ENCODE peak calls at places on chromosome 1, in eight cellular contexts. A is OCI-LY7; I is activated CD8-positive, alpha-beta T cell treated with anti-CD3 and anti-CD28 coated beads for 36 hours; G is spleen; Z is Panc1; C is GM06990; T is choroid plexus epithelial cell; P is heart right ventricle. J is an unnamed sample.

GRCh38 chr1:236281286-236282158 is at the start of gene ERO1B:
- DNase-seq in C (peak), Z (peak), A (peak), I (peak), P (peak), G (peak), T (peak), J (peak)

GRCh38 chr1:156502749-156503671 is 2.4 kb upstream of the MEF2D start:
- DNase-seq in Z (peak), T (peak), A (peak), I (no peak), G (peak), C (no peak), P (peak), J (no peak)

GRCh38 chr1:233427907-233428306 is 100.4 kb downstream of the MAP3K21 start:
- DNase-seq in T (no peak), I (no peak), Z (no peak), G (no peak), A (no peak), C (no peak), P (no peak), J (no peak)

GRCh38 chr1:204232530-204232929 is 18.7 kb upstream of the GOLT1A start:
- DNase-seq in I (no peak), P (no peak), Z (no peak), T (no peak), C (no peak), A (no peak), G (no peak), J (no peak)

GRCh38 chr1:166307261-166308188 is 140.7 kb upstream of the FAM78B start:
- DNase-seq in A (no peak), T (no peak), I (no peak), G (no peak), Z (no peak), C (no peak), P (peak), J (no peak)

GRCh38 chr1:74237035-74237434 is 1.8 kb downstream of the TNNI3K start:
- DNase-seq in I (no peak), A (no peak), T (no peak), Z (no peak), C (no peak), G (no peak), P (no peak), J (no peak)

GRCh38 chr1:9421533-9421873 is 117.8 kb upstream of the SLC25A33 start:
- DNase-seq in A (no peak), I (no peak), G (no peak), C (no peak), Z (no peak), T (no peak), P (no peak), J (no peak)

GRCh38 chr1:116474921-116475849 is 95.6 kb downstream of the CD58 start:
- DNase-seq in I (no peak), A (no peak), G (no peak), T (no peak), P (peak), Z (no peak), C (no peak), J (no peak)

GRCh38 chr1:219812491-219813221 is 115.7 kb downstream of the SLC30A10 start:
- DNase-seq in G (no peak), A (peak), P (peak), Z (peak), C (no peak), T (peak), I (peak), J (peak)

GRCh38 chr1:34865573-34865972 is 6.0 kb upstream of the SMIM12 start:
- DNase-seq in A (no peak), I (no peak), T (no peak), C (no peak), Z (no peak), G (no peak), P (no peak), J (peak)

GRCh38 chr1:27496604-27497155 is 6.7 kb upstream of the WASF2 start:
- DNase-seq in C (no peak), I (no peak), T (peak), A (no peak), P (peak), Z (no peak), G (no peak), J (no peak)
- TF ChIP-seq CTCF in C (no peak), I (no peak), T (peak), A (no peak), P (peak), Z (no peak), G (no peak), J (no peak)

GRCh38 chr1:26540346-26540745 is 10.8 kb downstream of the RPS6KA1 start:
- DNase-seq in G (no peak), Z (no peak), T (no peak), A (peak), P (no peak), C (no peak), I (peak), J (no peak)

GRCh38 chr1:26536521-26536920 is 7.0 kb downstream of the RPS6KA1 start:
- DNase-seq in P (no peak), Z (no peak), I (no peak), C (no peak), G (no peak), A (no peak), T (no peak), J (no peak)

GRCh38 chr1:26537951-26538352 is 8.4 kb downstream of the RPS6KA1 start:
- DNase-seq in C (no peak), A (peak), I (peak), T (peak), G (peak), Z (no peak), P (no peak), J (peak)

GRCh38 chr1:26539722-26540121 is 10.2 kb downstream of the RPS6KA1 start:
- DNase-seq in I (no peak), A (no peak), Z (no peak), P (no peak), T (peak), C (no peak), G (no peak), J (no peak)

GRCh38 chr1:26538480-26539412 is 9.2 kb downstream of the RPS6KA1 start:
- DNase-seq in I (peak), P (peak), A (peak), T (peak), Z (peak), C (no peak), G (no peak), J (peak)
- TF ChIP-seq CTCF in I (peak), P (peak), A (peak), T (peak), Z (peak), C (peak), G (peak), J (peak)

DNA sequence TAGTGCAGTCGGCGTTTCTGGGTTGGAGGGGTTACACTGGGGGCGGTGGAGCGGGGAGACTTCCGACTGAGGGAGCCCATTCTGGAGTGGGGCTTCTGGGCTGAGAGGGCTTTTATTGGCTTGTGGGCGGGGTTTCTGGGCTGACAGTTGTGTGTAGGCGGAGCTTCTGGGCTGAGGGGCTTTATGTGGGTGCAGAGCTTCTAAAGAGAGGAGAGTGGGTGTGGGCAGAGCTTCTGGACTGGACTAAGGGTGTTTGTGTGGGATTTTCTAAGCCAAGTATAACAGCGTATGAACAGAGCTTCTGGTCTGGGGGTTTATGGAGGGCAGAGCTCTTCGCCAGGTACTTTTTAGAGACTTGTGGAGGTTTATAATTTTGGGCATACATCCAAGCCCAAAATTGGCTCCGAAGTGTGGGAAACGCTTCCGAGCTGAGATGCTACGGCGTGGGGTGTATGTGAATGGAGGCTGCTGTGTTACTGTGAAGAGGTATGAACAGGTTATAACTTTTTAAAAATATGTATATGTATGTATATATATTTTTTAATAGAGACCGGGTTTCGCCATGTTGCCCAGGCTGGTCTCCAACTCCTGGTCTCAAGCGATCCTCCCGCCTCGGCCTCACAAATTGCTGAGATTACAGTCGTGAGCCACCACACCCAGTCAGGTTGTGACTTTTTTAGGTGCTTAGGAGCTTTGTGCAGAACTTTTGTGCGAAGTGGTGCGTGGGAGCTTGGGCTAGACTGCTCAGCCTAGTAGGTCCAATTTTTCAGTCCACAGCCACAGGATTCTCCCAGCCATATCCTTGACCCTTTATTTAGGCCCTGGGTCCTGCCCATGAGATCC is 869 bp downstream of the TMEM39B start:
- DNase-seq in T (no peak), Z (no peak), P (no peak), A (no peak), G (peak), I (no peak), C (no peak), J (no peak)
- TF ChIP-seq CTCF in T (peak), Z (no peak), P (peak), A (peak), G (no peak), I (no peak), C (peak), J (no peak)

DNA sequence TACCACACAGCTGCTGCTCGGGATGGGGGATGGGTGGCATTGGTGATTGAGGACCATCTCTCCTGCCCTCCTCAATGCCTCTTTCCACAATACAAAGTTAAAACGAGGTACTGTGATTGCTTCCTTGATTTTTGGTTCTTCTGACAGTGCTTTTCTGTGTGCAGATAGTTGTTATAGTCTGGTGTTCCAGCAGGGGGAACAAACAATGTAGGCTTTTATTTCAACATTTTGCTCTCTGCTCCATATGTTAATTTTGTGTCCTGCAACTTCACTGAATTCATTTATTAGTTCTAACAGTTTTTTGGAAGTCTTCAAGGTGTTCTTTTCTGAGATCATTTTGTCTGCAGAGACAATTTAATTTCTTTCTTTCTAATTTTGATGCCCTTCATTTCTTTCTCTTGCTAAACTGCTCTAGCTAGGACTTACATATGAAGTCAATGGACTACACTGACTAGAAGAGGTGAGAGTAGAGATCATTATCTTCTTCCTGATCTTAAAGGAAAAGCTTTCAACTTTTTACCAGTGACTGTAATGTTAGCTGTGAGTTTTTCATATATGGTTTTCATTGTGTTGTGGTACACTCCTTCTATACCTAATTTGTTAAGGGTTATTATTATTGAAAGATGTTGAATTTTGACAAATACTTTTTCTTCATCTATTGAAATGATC is 45.4 kb downstream of the TNFSF18 start:
- DNase-seq in I (no peak), P (no peak), C (no peak), A (no peak), T (peak), Z (no peak), G (no peak), J (no peak)
- TF ChIP-seq CTCF in I (no peak), P (no peak), C (no peak), A (peak), T (peak), Z (no peak), G (no peak), J (no peak)

DNA sequence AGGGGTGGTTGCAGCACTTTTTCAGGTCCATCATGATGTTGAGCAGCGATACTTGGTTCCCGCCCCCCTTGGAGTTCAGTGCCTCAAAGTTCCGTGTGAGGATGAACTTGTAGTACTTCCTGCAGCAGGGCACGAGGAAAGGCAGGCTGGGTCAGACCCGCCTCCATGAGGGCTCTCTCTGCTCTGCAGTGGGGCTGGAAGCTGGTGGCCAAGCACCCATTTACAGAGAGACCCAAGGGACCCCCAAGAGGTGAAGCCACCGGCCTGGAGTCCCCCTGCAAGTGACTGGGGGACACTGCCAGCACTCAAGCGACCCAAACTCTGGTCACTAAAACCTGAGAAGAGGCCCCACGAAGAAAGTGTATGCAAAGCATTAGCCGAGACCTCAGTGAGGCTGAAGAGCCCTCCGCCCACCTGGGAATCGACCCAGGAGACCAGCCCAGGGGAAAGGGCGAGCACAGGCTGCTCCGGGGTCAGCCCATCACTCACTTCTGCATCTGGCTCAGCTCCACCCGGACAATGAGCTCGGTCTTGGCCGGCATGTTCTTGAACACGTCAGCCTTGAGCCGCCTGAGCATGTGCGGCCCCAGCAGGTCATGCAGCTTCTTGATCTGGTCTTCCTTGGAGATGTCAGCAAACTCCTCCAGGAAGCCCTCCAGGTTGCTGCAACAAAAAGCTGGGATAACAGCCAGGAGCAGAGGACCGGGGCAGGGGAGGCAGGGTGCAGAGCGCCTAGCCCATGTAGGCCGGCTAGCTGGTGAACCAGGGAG is 45.2 kb downstream of the CHD5 start:
- DNase-seq in P (no peak), T (no peak), C (no peak), I (no peak), G (peak), A (no peak), Z (no peak), J (no peak)
- TF ChIP-seq CTCF in P (no peak), T (no peak), C (no peak), I (no peak), G (no peak), A (no peak), Z (no peak), J (no peak)

GRCh38 chr1:31371560-31371959 is 1.3 kb downstream of the FABP3 start:
- DNase-seq in C (no peak), Z (no peak), I (no peak), T (no peak), G (no peak), P (peak), A (no peak), J (no peak)

GRCh38 chr1:31371121-31371520 is 1.8 kb downstream of the FABP3 start:
- DNase-seq in Z (no peak), G (no peak), I (no peak), T (no peak), A (no peak), C (no peak), P (peak), J (no peak)

GRCh38 chr1:31372961-31373896 is at the start of gene FABP3:
- DNase-seq in P (peak), G (peak), I (peak), A (no peak), C (peak), Z (no peak), T (peak), J (peak)

GRCh38 chr1:31373897-31374486 is 1.1 kb upstream of the FABP3 start:
- DNase-seq in P (no peak), Z (no peak), A (no peak), G (no peak), C (no peak), T (no peak), I (no peak), J (no peak)

DNA sequence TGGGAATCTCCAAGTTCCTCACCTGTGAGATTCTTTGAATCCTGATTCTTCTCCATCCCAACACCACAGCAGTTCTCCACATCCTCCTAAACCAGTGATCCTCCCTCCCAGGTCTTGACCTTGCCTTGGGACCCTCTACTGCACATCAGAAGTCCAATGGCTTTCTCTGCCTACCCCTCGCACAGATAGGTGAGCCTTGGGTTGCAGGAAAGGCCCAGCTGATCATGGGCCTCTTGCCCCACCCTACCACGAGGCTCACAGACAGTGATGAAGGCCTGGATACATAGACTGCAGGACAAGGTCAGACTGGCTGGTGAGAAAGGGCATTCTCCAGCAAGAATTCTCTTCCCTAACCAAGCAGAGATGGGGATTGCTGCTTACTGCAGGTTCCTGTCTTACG is 825 bp downstream of the FABP3 start:
- DNase-seq in T (no peak), C (no peak), Z (no peak), P (no peak), G (no peak), A (no peak), I (no peak), J (no peak)
- TF ChIP-seq CTCF in T (no peak), C (no peak), Z (no peak), P (no peak), G (no peak), A (no peak), I (no peak), J (no peak)

GRCh38 chr1:11059166-11059989 is 440 bp downstream of the SRM start:
- DNase-seq in A (peak), T (peak), I (no peak), P (no peak), C (no peak), Z (no peak), G (no peak), J (no peak)

GRCh38 chr1:11059990-11060948 is at the start of gene SRM:
- DNase-seq in P (peak), C (peak), T (peak), I (peak), A (peak), Z (no peak), G (peak), J (peak)

GRCh38 chr1:11058595-11059165 is 1.1 kb downstream of the SRM start:
- DNase-seq in Z (no peak), G (no peak), A (peak), I (no peak), C (no peak), T (no peak), P (no peak), J (no peak)

GRCh38 chr1:11062965-11063401 is 3.2 kb upstream of the SRM start:
- DNase-seq in I (peak), P (no peak), T (no peak), G (no peak), C (peak), Z (no peak), A (no peak), J (peak)

DNA sequence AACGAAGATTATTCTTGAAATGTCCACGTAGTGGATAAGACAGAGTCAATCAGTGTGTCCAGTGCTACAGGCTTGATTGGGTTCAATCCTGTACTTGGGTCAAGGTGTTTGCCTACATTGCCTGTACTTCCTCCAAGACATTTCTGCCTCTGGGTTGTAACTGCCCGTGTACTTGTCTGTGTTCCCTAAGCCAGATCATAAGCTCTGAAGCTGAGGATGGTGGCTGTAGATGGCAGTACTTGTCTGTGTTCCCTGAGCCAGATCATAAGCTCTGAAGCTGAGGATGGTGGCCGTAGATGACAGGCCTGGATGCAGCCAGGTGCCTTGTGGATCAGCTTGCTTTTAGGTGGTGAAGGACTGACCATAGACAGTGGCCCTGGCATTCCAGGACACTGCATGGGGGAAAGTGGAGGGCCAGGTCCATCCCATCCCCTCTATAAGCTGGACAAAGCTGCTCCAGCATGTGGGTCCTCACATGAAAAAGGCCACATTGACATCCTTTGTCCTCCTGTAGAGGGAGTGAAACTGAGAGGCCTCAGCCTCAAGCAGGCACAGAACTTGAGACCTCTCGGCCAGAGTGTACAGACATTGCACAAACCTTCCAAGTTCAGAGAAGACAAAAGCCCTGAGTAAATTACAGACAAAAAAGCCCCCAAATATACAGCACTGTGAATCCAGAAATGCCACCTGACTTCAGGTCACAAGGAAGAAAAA is 2.0 kb upstream of the SRM start:
- DNase-seq in I (no peak), Z (no peak), A (peak), C (no peak), G (no peak), T (no peak), P (no peak), J (no peak)
- TF ChIP-seq CTCF in I (no peak), Z (peak), A (no peak), C (peak), G (no peak), T (no peak), P (no peak), J (no peak)